ENCODE peak calls at places on chromosomes 4 and X, in six cellular contexts. U is lower leg skin; Q is COR-L47; P is CD8-positive, alpha-beta T cell; V is retina; L is transverse colon. G is an unnamed sample.
A peak's percentile ranks its signal among the peaks of the same experiment; 100 is the strongest.

GRCh38 chr4:139331185-139331584 is 28.9 kb upstream of the NDUFC1 start:
- DNase-seq in V (no peak), P (no peak), U (no peak), Q (no peak), L (no peak), G (no peak)

GRCh38 chr4:92814677-92815076 is 510.9 kb downstream of the GRID2 start:
- DNase-seq in Q (no peak), L (no peak), U (no peak), V (no peak), P (no peak), G (no peak)

GRCh38 chr4:151227731-151228130 is 49.2 kb upstream of the PRSS48 start:
- DNase-seq in U (peak; percentile 80), V (no peak), Q (no peak), L (peak; percentile 18), P (no peak), G (peak; percentile 94)

GRCh38 chrX:10047631-10048030 is 80.5 kb downstream of the CLDN34 start:
- DNase-seq in U (no peak), P (no peak), L (no peak), Q (no peak), V (no peak), G (no peak)

GRCh38 chrX:18973527-18974192 is 10.3 kb downstream of the PHKA2 start:
- DNase-seq in P (no peak), Q (peak; percentile 30), L (peak; percentile 23), U (no peak), V (peak; percentile 7), G (no peak)

GRCh38 chr4:146349306-146349705 is 135.0 kb downstream of the REELD1 start:
- DNase-seq in P (no peak), U (no peak), V (no peak), Q (no peak), L (no peak), G (no peak)

GRCh38 chrX:153821066-153821465 is 9.3 kb downstream of the PDZD4 start:
- DNase-seq in U (no peak), L (no peak), Q (no peak), P (no peak), V (no peak), G (no peak)

GRCh38 chr4:140730108-140730507 is 26.1 kb downstream of the TBC1D9 start:
- DNase-seq in U (no peak), L (no peak), Q (no peak), V (no peak), P (no peak), G (no peak)

GRCh38 chr4:56909083-56909981 is 1.6 kb downstream of the REST start:
- DNase-seq in V (peak; percentile 81), L (peak; percentile 56), P (peak; percentile 26), U (peak; percentile 38), Q (no peak), G (peak; percentile 83)

GRCh38 chr4:150078996-150079581 is 844 bp downstream of the DCLK2 start:
- DNase-seq in U (no peak), V (peak; percentile 90), L (peak; percentile 37), Q (peak; percentile 77), P (no peak), G (peak; percentile 67)

GRCh38 chr4:24956091-24956490 is 43.2 kb upstream of the CCDC149 start:
- DNase-seq in V (no peak), U (no peak), P (no peak), L (no peak), Q (no peak), G (no peak)

GRCh38 chr4:10272511-10272910 is 155.9 kb upstream of the WDR1 start:
- DNase-seq in Q (no peak), V (no peak), L (no peak), U (no peak), P (no peak), G (no peak)

GRCh38 chr4:4655011-4655410 is 113.2 kb upstream of the STX18 start:
- DNase-seq in P (no peak), L (no peak), U (no peak), V (no peak), Q (no peak), G (no peak)

GRCh38 chr4:159175989-159176375 is 73.1 kb downstream of the RAPGEF2 start:
- DNase-seq in V (no peak), L (no peak), U (no peak), Q (no peak), P (no peak), G (no peak)

GRCh38 chr4:120718979-120719566 is 203.5 kb downstream of the PRDM5 start:
- DNase-seq in L (peak; percentile 35), U (no peak), V (peak; percentile 26), P (no peak), Q (peak; percentile 22), G (peak; percentile 75)

GRCh38 chr4:90069151-90069550 is 58.0 kb upstream of the CCSER1 start:
- DNase-seq in V (no peak), Q (no peak), L (no peak), P (no peak), U (no peak), G (no peak)

GRCh38 chr4:181784881-181785280 is 458.3 kb upstream of the TENM3 start:
- DNase-seq in Q (no peak), V (no peak), P (no peak), U (no peak), L (no peak), G (no peak)

GRCh38 chr4:174283507-174284180 is at the start of the genes CEP44 and FBXO8:
- DNase-seq in U (peak; percentile 61), P (peak; percentile 52), Q (peak; percentile 50), V (peak; percentile 97), L (peak; percentile 72), G (peak; percentile 92)

GRCh38 chr4:338759-339097 is 1.1 kb downstream of the ZNF141 start:
- DNase-seq in L (no peak), P (no peak), Q (no peak), V (no peak), U (no peak), G (no peak)

GRCh38 chr4:181018472-181018871 is 1224.7 kb upstream of the TENM3 start:
- DNase-seq in L (no peak), P (no peak), U (no peak), V (no peak), Q (no peak), G (no peak)

G was measured in adipocyte.